ENCODE peak calls at places on chromosomes 13 and 19, in eight cellular contexts. N, G, J, I, X, U, O and F are unnamed samples.

GRCh38 chr13:45584816-45585215 is 30.7 kb downstream of the ERICH6B start:
- DNase-seq in N (no peak), G (no peak), J (no peak), I (no peak), X (no peak), U (no peak), O (no peak), F (no peak)

GRCh38 chr13:106029901-106030300 is 505.6 kb downstream of the EFNB2 start:
- DNase-seq in N (no peak), G (no peak), J (no peak), I (no peak), X (no peak), U (no peak), O (no peak), F (no peak)

GRCh38 chr13:42740753-42741152 is 40.6 kb upstream of the FAM216B start:
- DNase-seq in N (peak), G (no peak), J (no peak), I (peak), X (no peak), U (no peak), O (no peak), F (no peak)

GRCh38 chr13:20170931-20171330 is 10.1 kb upstream of the GJA3 start:
- DNase-seq in N (no peak), G (no peak), J (no peak), I (no peak), X (no peak), U (no peak), O (no peak), F (no peak)

GRCh38 chr13:40895715-40896184 is 106.3 kb downstream of the SLC25A15 start:
- DNase-seq in N (no peak), G (no peak), J (peak), I (no peak), X (no peak), U (no peak), O (no peak), F (no peak)

GRCh38 chr13:109256866-109257760 is 529.3 kb downstream of the IRS2 start:
- DNase-seq in N (no peak), G (peak), J (no peak), I (no peak), X (no peak), U (no peak), O (peak), F (peak)

GRCh38 chr13:94987869-94988268 is 275.5 kb upstream of the SOX21 start:
- DNase-seq in N (no peak), G (no peak), J (no peak), I (no peak), X (no peak), U (no peak), O (no peak), F (no peak)

GRCh38 chr13:23799945-23800344 is 89.3 kb downstream of the MIPEP start:
- DNase-seq in N (no peak), G (no peak), J (no peak), I (no peak), X (no peak), U (no peak), O (no peak), F (peak)

GRCh38 chr19:3514930-3515329 is 8.8 kb downstream of the FZR1 start:
- DNase-seq in N (no peak), G (no peak), J (no peak), I (no peak), X (no peak), U (no peak), O (peak), F (no peak)

GRCh38 chr19:33876619-33877018 is 79.9 kb downstream of the KCTD15 start:
- DNase-seq in N (no peak), G (no peak), J (no peak), I (no peak), X (no peak), U (no peak), O (no peak), F (no peak)

GRCh38 chr13:36696410-36696809 is 22.6 kb downstream of the SERTM1 start:
- DNase-seq in N (no peak), G (no peak), J (no peak), I (no peak), X (no peak), U (no peak), O (no peak), F (no peak)

GRCh38 chr19:13176345-13176744 is 26.1 kb downstream of the IER2 start:
- DNase-seq in N (no peak), G (no peak), J (no peak), I (no peak), X (no peak), U (no peak), O (no peak), F (no peak)

GRCh38 chr19:4523306-4524110 is 5.2 kb upstream of the PLIN4 start:
- DNase-seq in N (peak), G (peak), J (no peak), I (peak), X (peak), U (peak), O (peak), F (peak)

GRCh38 chr13:30742896-30743295 is 7.6 kb downstream of the ALOX5AP start:
- DNase-seq in N (no peak), G (no peak), J (no peak), I (no peak), X (no peak), U (no peak), O (no peak), F (no peak)

GRCh38 chr13:21670883-21671792 is at the start of gene FGF9:
- DNase-seq in N (peak), G (peak), J (peak), I (peak), X (peak), U (peak), O (peak), F (peak)

GRCh38 chr19:44756089-44756562 is 7.6 kb downstream of the BCL3 start:
- DNase-seq in N (no peak), G (no peak), J (no peak), I (no peak), X (no peak), U (no peak), O (no peak), F (no peak)

GRCh38 chr13:64369121-64369520 is 2861.0 kb downstream of the PCDH9 start:
- DNase-seq in N (no peak), G (no peak), J (no peak), I (no peak), X (no peak), U (no peak), O (peak), F (no peak)

GRCh38 chr19:49492573-49493411 is 3.4 kb upstream of the RPS11 start:
- DNase-seq in N (no peak), G (no peak), J (no peak), I (no peak), X (no peak), U (no peak), O (peak), F (no peak)

GRCh38 chr19:33248553-33248953 is 22.9 kb upstream of the SLC7A10 start:
- DNase-seq in N (no peak), G (no peak), J (no peak), I (peak), X (peak), U (no peak), O (no peak), F (no peak)

GRCh38 chr19:18495204-18495911 is 26.5 kb downstream of the ELL start:
- DNase-seq in N (no peak), G (no peak), J (no peak), I (no peak), X (peak), U (no peak), O (no peak), F (no peak)

GRCh38 chr13:79225487-79226232 is 180.4 kb downstream of the RBM26 start:
- DNase-seq in N (no peak), G (no peak), J (no peak), I (no peak), X (no peak), U (no peak), O (peak), F (no peak)

GRCh38 chr19:39502640-39503417 is 4.1 kb downstream of the DLL3 start:
- DNase-seq in N (peak), G (peak), J (no peak), I (peak), X (peak), U (peak), O (peak), F (peak)